ENCODE peak calls at places on chromosomes 7 and 10, in nine cellular contexts. X is tibial artery; M is fibroblast of lung; G is breast epithelium; P is mammary epithelial cell; A is Peyer's patch; T is CD8-positive, alpha-beta memory T cell; B is OCI-LY7; O is right cardiac atrium. Q is an unnamed sample.
A peak's percentile ranks its signal among the peaks of the same experiment; 100 is the strongest.

GRCh38 chr10:123462760-123463159 is 203.4 kb upstream of the GPR26 start:
- DNase-seq in X (no peak), M (no peak), G (no peak), P (no peak), A (no peak), T (no peak), B (no peak), O (no peak), Q (no peak)

GRCh38 chr10:98088186-98088971 is 46.1 kb upstream of the R3HCC1L start:
- DNase-seq in X (peak; percentile 33), M (no peak), G (no peak), P (no peak), A (no peak), T (no peak), B (no peak), O (no peak), Q (no peak)

GRCh38 chr10:15426558-15426957 is 55.5 kb upstream of the FAM171A1 start:
- DNase-seq in X (no peak), M (no peak), G (no peak), P (no peak), A (no peak), T (no peak), B (no peak), O (no peak), Q (no peak)

GRCh38 chr7:93011351-93012294 is 106.2 kb downstream of the SAMD9 start:
- DNase-seq in X (no peak), M (peak; percentile 95), G (no peak), P (peak; percentile 86), A (no peak), T (no peak), B (no peak), O (no peak), Q (no peak)

GRCh38 chr7:140441519-140441918 is 37.7 kb downstream of the RAB19 start:
- DNase-seq in X (no peak), M (no peak), G (no peak), P (no peak), A (no peak), T (no peak), B (no peak), O (no peak), Q (no peak)

GRCh38 chr7:90629306-90629918 is 33.3 kb downstream of the CDK14 start:
- DNase-seq in X (no peak), M (peak; percentile 77), G (no peak), P (peak; percentile 44), A (no peak), T (no peak), B (peak; percentile 49), O (no peak), Q (no peak)

GRCh38 chr7:30422922-30423321 is 55.7 kb downstream of the NOD1 start:
- DNase-seq in X (no peak), M (peak; percentile 25), G (no peak), P (no peak), A (no peak), T (no peak), B (no peak), O (no peak), Q (no peak)

GRCh38 chr10:7696545-7696944 is 6.6 kb upstream of the ITIH2 start:
- DNase-seq in X (no peak), M (no peak), G (no peak), P (no peak), A (no peak), T (no peak), B (no peak), O (peak; percentile 56), Q (peak; percentile 83)

GRCh38 chr10:69573056-69573806 is at the start of gene NEUROG3:
- DNase-seq in X (peak; percentile 23), M (no peak), G (no peak), P (no peak), A (no peak), T (no peak), B (peak; percentile 27), O (peak; percentile 66), Q (no peak)

GRCh38 chr7:4712371-4713182 is 30.5 kb downstream of the FOXK1 start:
- DNase-seq in X (no peak), M (peak; percentile 38), G (no peak), P (no peak), A (no peak), T (no peak), B (no peak), O (peak; percentile 14), Q (no peak)

GRCh38 chr7:113131367-113131766 is 13.0 kb upstream of the SMIM30 start:
- DNase-seq in X (no peak), M (no peak), G (no peak), P (no peak), A (no peak), T (no peak), B (no peak), O (no peak), Q (no peak)

GRCh38 chr10:101405006-101405405 is 51.0 kb downstream of the BTRC start:
- DNase-seq in X (no peak), M (no peak), G (no peak), P (no peak), A (no peak), T (no peak), B (no peak), O (no peak), Q (no peak)

GRCh38 chr7:30566596-30566995 is 28.1 kb upstream of the GARS1 start:
- DNase-seq in X (no peak), M (no peak), G (no peak), P (no peak), A (no peak), T (no peak), B (no peak), O (no peak), Q (no peak)

GRCh38 chr7:127702938-127703337 is 50.9 kb downstream of the SND1 start:
- DNase-seq in X (no peak), M (no peak), G (no peak), P (no peak), A (no peak), T (no peak), B (no peak), O (no peak), Q (no peak)

GRCh38 chr7:7188091-7188490 is 5.7 kb downstream of the C1GALT1 start:
- DNase-seq in X (no peak), M (no peak), G (no peak), P (no peak), A (no peak), T (no peak), B (no peak), O (no peak), Q (no peak)
- H3K27ac ChIP-seq in X (no peak overlapping the region), M (no peak overlapping the region), G (no peak overlapping the region), P (no peak overlapping the region), A (no peak overlapping the region), T (no peak overlapping the region), B (no peak overlapping the region), O (no peak overlapping the region), Q (no peak overlapping the region)

DNA sequence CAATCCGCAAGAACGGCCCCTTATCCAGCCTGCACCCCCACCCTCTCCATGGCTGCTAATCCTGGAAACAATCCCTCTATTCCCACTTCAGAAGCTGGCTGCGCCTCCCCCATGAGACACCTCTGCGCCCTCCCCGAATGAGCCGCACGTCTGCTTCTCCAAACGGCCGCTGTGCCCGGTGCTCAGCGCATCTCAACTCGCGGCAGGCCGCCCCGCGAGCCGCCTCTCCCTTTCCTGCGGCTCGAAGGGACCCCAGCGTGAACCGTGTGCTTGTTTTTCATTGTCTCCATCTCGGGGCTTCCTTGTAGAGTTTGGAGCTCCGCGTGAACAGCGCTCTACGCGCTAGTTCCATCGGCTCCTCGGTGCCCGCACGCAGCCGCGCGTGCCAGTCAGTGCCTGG is 20.8 kb upstream of the FXYD4 start:
- DNase-seq in X (no peak), M (no peak), G (no peak), P (no peak), A (no peak), T (no peak), B (no peak), O (no peak), Q (no peak)
- H3K4me1 ChIP-seq in X (no peaks in the 10 kb centered on the region), M (no peaks in the 10 kb centered on the region), G (no peaks in the 10 kb centered on the region), P (peaks cover 7% of the 10 kb centered on the region), A (no peaks in the 10 kb centered on the region), T (peaks cover 11% of the 10 kb centered on the region), B (peaks cover 8% of the 10 kb centered on the region), O (no peaks in the 10 kb centered on the region), Q (peaks cover 5% of the 10 kb centered on the region)

GRCh38 chr10:72886596-72887522 is 6.7 kb upstream of the OIT3 start:
- DNase-seq in X (no peak), M (no peak), G (no peak), P (no peak), A (no peak), T (no peak), B (no peak), O (no peak), Q (no peak)

GRCh38 chr10:72890086-72890485 is 3.5 kb upstream of the OIT3 start:
- DNase-seq in X (no peak), M (no peak), G (no peak), P (no peak), A (no peak), T (no peak), B (no peak), O (no peak), Q (no peak)

GRCh38 chr10:72885953-72886352 is 7.6 kb upstream of the OIT3 start:
- DNase-seq in X (no peak), M (no peak), G (no peak), P (no peak), A (no peak), T (no peak), B (no peak), O (no peak), Q (no peak)

GRCh38 chr10:72888151-72888638 is 5.3 kb upstream of the OIT3 start:
- DNase-seq in X (no peak), M (no peak), G (no peak), P (no peak), A (no peak), T (no peak), B (no peak), O (no peak), Q (no peak)

GRCh38 chr10:72889391-72889831 is 4.1 kb upstream of the OIT3 start:
- DNase-seq in X (no peak), M (peak; percentile 28), G (no peak), P (peak; percentile 99), A (no peak), T (no peak), B (no peak), O (no peak), Q (no peak)
- H3K27ac ChIP-seq in X (no peak overlapping the region), M (no peak overlapping the region), G (no peak overlapping the region), P (peak overlapping the region; percentile 56), A (no peak overlapping the region), T (no peak overlapping the region), B (no peak overlapping the region), O (no peak overlapping the region), Q (no peak overlapping the region)

DNA sequence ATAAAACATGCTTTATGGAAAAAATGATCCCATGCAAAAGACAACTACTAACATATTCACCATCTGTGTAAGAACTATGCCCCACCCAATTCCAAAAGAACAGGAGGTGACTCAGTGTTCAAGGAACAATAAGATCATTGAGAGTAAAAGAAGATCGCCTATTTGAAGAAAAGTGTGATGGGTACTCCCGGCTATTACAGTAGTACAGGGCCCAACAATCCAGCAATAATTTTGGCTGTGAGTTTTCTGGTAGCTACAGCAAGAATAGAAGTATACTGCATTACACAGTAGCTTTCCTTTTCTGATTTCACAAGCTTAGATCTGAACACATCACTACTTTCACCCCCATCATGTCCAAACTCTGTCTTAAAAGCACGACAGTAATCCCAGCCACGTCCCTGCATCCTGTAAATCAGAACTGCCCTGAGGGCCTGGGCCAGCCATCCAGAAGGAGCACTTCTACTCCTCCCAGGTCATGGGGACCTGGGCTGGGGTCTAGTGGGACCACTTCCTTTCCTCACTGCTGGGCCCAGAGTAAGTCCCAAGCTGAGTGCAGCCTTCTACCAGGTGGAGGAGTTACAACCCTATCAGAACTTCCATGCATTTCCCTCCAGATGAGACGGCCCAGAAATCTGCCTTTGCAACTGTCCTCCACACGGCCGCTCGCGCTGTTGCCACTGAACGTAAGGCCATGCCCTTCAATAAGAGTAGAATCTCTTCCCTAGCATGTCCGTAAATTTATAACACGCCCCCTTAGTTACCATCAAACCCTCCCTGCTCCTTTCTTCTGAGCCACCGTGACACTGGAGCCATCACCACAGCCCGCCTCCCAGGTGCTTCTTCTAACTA is 7.9 kb downstream of the ESYT2 start:
- DNase-seq in X (no peak), M (peak; percentile 70), G (no peak), P (peak; percentile 93), A (no peak), T (no peak), B (no peak), O (no peak), Q (no peak)
- H3K4me1 ChIP-seq in X (peaks cover 37% of the 10 kb centered on the region), M (peaks cover 22% of the 10 kb centered on the region), G (peaks cover 8% of the 10 kb centered on the region), P (peaks cover 53% of the 10 kb centered on the region), A (peaks cover 7% of the 10 kb centered on the region), T (peaks cover 81% of the 10 kb centered on the region), B (peaks cover 12% of the 10 kb centered on the region), O (peaks cover 24% of the 10 kb centered on the region), Q (peaks cover 84% of the 10 kb centered on the region)

Q was measured in lower lobe of right lung.